ENCODE peak calls at places on chromosome 7, in four cellular contexts. One of them, this sample, is unnamed.

GRCh38 chr7:126778101-126778500 is 474.6 kb downstream of the GRM8 start:
- DNase-seq in HFFc6: no peak
- DNase-seq in stomach: no peak
- DNase-seq in breast epithelium: no peak
- DNase-seq in this sample: no peak

GRCh38 chr7:123757095-123757494 is 8.3 kb upstream of the WASL start:
- DNase-seq in HFFc6: peak
- DNase-seq in stomach: no peak
- DNase-seq in breast epithelium: no peak
- DNase-seq in this sample: no peak

GRCh38 chr7:31204066-31204465 is 136.5 kb downstream of the NEUROD6 start:
- DNase-seq in HFFc6: no peak
- DNase-seq in stomach: no peak
- DNase-seq in breast epithelium: no peak
- DNase-seq in this sample: no peak

GRCh38 chr7:102279537-102280400 is 6.9 kb upstream of the SH2B2 start:
- DNase-seq in HFFc6: peak
- DNase-seq in stomach: peak
- DNase-seq in breast epithelium: no peak
- DNase-seq in this sample: no peak

GRCh38 chr7:159136846-159137245 is 7.8 kb downstream of the VIPR2 start:
- DNase-seq in HFFc6: no peak
- DNase-seq in stomach: peak
- DNase-seq in breast epithelium: no peak
- DNase-seq in this sample: no peak

GRCh38 chr7:128166603-128167315 is 74.3 kb upstream of the LEP start:
- DNase-seq in HFFc6: no peak
- DNase-seq in stomach: no peak
- DNase-seq in breast epithelium: no peak
- DNase-seq in this sample: no peak

GRCh38 chr7:20310963-20311742 is 19.5 kb upstream of the ITGB8 start:
- DNase-seq in HFFc6: peak
- DNase-seq in stomach: no peak
- DNase-seq in breast epithelium: no peak
- DNase-seq in this sample: no peak

GRCh38 chr7:25386311-25386744 is 158.0 kb upstream of the NPVF start:
- DNase-seq in HFFc6: no peak
- DNase-seq in stomach: no peak
- DNase-seq in breast epithelium: peak
- DNase-seq in this sample: no peak

GRCh38 chr7:94580601-94581000 is 71.0 kb downstream of the CASD1 start:
- DNase-seq in HFFc6: peak
- DNase-seq in stomach: no peak
- DNase-seq in breast epithelium: no peak
- DNase-seq in this sample: peak

GRCh38 chr7:70694357-70694908 is 437.5 kb upstream of the GALNT17 start:
- DNase-seq in HFFc6: no peak
- DNase-seq in stomach: peak
- DNase-seq in breast epithelium: no peak
- DNase-seq in this sample: no peak

GRCh38 chr7:105097619-105098018 is 83.6 kb downstream of the KMT2E start:
- DNase-seq in HFFc6: peak
- DNase-seq in stomach: no peak
- DNase-seq in breast epithelium: no peak
- DNase-seq in this sample: no peak

GRCh38 chr7:77244222-77244934 is 44.8 kb upstream of the FGL2 start:
- DNase-seq in HFFc6: no peak
- DNase-seq in stomach: no peak
- DNase-seq in breast epithelium: no peak
- DNase-seq in this sample: no peak

GRCh38 chr7:52897708-52898107 is 137.7 kb upstream of the POM121L12 start:
- DNase-seq in HFFc6: no peak
- DNase-seq in stomach: no peak
- DNase-seq in breast epithelium: no peak
- DNase-seq in this sample: no peak

GRCh38 chr7:124671976-124672375 is 93.6 kb downstream of the GPR37 start:
- DNase-seq in HFFc6: no peak
- DNase-seq in stomach: no peak
- DNase-seq in breast epithelium: no peak
- DNase-seq in this sample: no peak

GRCh38 chr7:154871483-154871882 is 131.4 kb downstream of the PAXIP1 start:
- DNase-seq in HFFc6: no peak
- DNase-seq in stomach: no peak
- DNase-seq in breast epithelium: no peak
- DNase-seq in this sample: no peak

GRCh38 chr7:151598045-151598444 is 78.3 kb upstream of the RHEB start:
- DNase-seq in HFFc6: peak
- DNase-seq in stomach: no peak
- DNase-seq in breast epithelium: no peak
- DNase-seq in this sample: peak